ENCODE peak calls at places on chromosomes 2 and 18, in nine cellular contexts. One of them, this sample, is unnamed.

GRCh38 chr2:164782323-164782722 is 59.3 kb downstream of the COBLL1 start:
- DNase-seq in esophagus squamous epithelium: no peak
- DNase-seq in lung: no peak
- DNase-seq in sigmoid colon: no peak
- DNase-seq in A549: no peak
- DNase-seq in fibroblast of lung: peak; percentile 20
- DNase-seq in lower lobe of right lung: no peak
- DNase-seq in IMR-90: peak; percentile 8
- DNase-seq in body of pancreas: no peak
- DNase-seq in this sample: no peak

GRCh38 chr18:59748628-59749360 is 51.6 kb upstream of the CCBE1 start:
- DNase-seq in fibroblast of lung: peak; percentile 97
- DNase-seq in esophagus squamous epithelium: no peak
- DNase-seq in sigmoid colon: no peak
- DNase-seq in lower lobe of right lung: no peak
- DNase-seq in A549: no peak
- DNase-seq in lung: no peak
- DNase-seq in IMR-90: peak; percentile 93
- DNase-seq in body of pancreas: no peak
- DNase-seq in this sample: no peak

GRCh38 chr2:10188211-10188610 is 65.7 kb downstream of the RRM2 start:
- DNase-seq in lung: no peak
- DNase-seq in body of pancreas: peak; percentile 28
- DNase-seq in fibroblast of lung: peak; percentile 39
- DNase-seq in IMR-90: peak; percentile 44
- DNase-seq in sigmoid colon: no peak
- DNase-seq in A549: peak; percentile 41
- DNase-seq in esophagus squamous epithelium: no peak
- DNase-seq in lower lobe of right lung: no peak
- DNase-seq in this sample: no peak

GRCh38 chr2:192194866-192195547 is at the start of gene TMEFF2:
- DNase-seq in A549: peak; percentile 95
- DNase-seq in fibroblast of lung: peak; percentile 84
- DNase-seq in esophagus squamous epithelium: no peak
- DNase-seq in body of pancreas: peak; percentile 39
- DNase-seq in lung: peak; percentile 45
- DNase-seq in IMR-90: peak; percentile 83
- DNase-seq in lower lobe of right lung: peak; percentile 58
- DNase-seq in sigmoid colon: peak; percentile 74
- DNase-seq in this sample: peak; percentile 37

GRCh38 chr2:237737196-237737865 is 61.2 kb upstream of the RBM44 start:
- DNase-seq in lower lobe of right lung: no peak
- DNase-seq in fibroblast of lung: no peak
- DNase-seq in lung: no peak
- DNase-seq in body of pancreas: no peak
- DNase-seq in sigmoid colon: no peak
- DNase-seq in IMR-90: no peak
- DNase-seq in A549: no peak
- DNase-seq in esophagus squamous epithelium: no peak
- DNase-seq in this sample: no peak

GRCh38 chr2:21910832-21911507 is 787.2 kb downstream of the TDRD15 start:
- DNase-seq in lung: no peak
- DNase-seq in esophagus squamous epithelium: no peak
- DNase-seq in lower lobe of right lung: no peak
- DNase-seq in body of pancreas: no peak
- DNase-seq in sigmoid colon: no peak
- DNase-seq in fibroblast of lung: no peak
- DNase-seq in A549: no peak
- DNase-seq in IMR-90: no peak
- DNase-seq in this sample: no peak

GRCh38 chr2:26874514-26874913 is 26.6 kb downstream of the DPYSL5 start:
- DNase-seq in body of pancreas: no peak
- DNase-seq in A549: no peak
- DNase-seq in sigmoid colon: no peak
- DNase-seq in lower lobe of right lung: no peak
- DNase-seq in esophagus squamous epithelium: no peak
- DNase-seq in lung: no peak
- DNase-seq in IMR-90: no peak
- DNase-seq in fibroblast of lung: no peak
- DNase-seq in this sample: no peak

GRCh38 chr18:52588916-52589315 is 248.9 kb downstream of the DCC start:
- DNase-seq in body of pancreas: no peak
- DNase-seq in esophagus squamous epithelium: no peak
- DNase-seq in fibroblast of lung: peak; percentile 56
- DNase-seq in IMR-90: peak; percentile 30
- DNase-seq in lower lobe of right lung: no peak
- DNase-seq in lung: no peak
- DNase-seq in sigmoid colon: no peak
- DNase-seq in A549: no peak
- DNase-seq in this sample: no peak

GRCh38 chr2:53202063-53202462 is 565.5 kb upstream of the CHAC2 start:
- DNase-seq in body of pancreas: peak; percentile 82
- DNase-seq in sigmoid colon: no peak
- DNase-seq in lung: peak; percentile 58
- DNase-seq in lower lobe of right lung: no peak
- DNase-seq in A549: no peak
- DNase-seq in IMR-90: peak; percentile 84
- DNase-seq in fibroblast of lung: peak; percentile 93
- DNase-seq in esophagus squamous epithelium: no peak
- DNase-seq in this sample: no peak

GRCh38 chr18:48762836-48763713 is 187.7 kb downstream of the SMAD7 start:
- DNase-seq in esophagus squamous epithelium: no peak
- DNase-seq in A549: no peak
- DNase-seq in lower lobe of right lung: no peak
- DNase-seq in fibroblast of lung: no peak
- DNase-seq in body of pancreas: no peak
- DNase-seq in sigmoid colon: no peak
- DNase-seq in lung: no peak
- DNase-seq in IMR-90: no peak
- DNase-seq in this sample: no peak

DNA sequence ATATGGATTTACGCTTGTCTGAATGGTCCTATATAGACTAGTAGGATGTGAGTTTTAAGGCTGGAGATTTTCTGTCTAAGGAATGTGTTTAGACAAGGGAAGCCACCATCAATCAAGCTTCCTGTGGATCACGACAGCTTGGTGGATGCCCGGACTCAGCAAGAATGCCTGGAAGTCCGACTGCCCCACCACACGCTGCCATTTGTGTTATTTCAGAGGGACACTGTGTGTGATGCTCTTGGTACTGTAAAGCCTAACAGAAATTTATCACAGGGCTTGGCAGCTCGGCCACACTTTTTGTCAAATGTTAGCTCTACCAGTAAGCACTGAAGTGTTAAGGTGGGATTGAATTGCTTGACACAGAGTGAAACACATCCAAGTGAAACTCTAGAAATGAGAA is 127.1 kb upstream of the CDH7 start:
- DNase-seq in esophagus squamous epithelium: no peak
- DNase-seq in fibroblast of lung: no peak
- DNase-seq in lung: no peak
- DNase-seq in sigmoid colon: no peak
- DNase-seq in lower lobe of right lung: no peak
- DNase-seq in A549: no peak
- DNase-seq in IMR-90: no peak
- DNase-seq in body of pancreas: no peak
- DNase-seq in this sample: no peak
- H3K9me3 ChIP-seq in esophagus squamous epithelium: no peaks in the 10 kb centered on the region
- H3K9me3 ChIP-seq in fibroblast of lung: no peaks in the 10 kb centered on the region
- H3K9me3 ChIP-seq in lung: no peaks in the 10 kb centered on the region
- H3K9me3 ChIP-seq in sigmoid colon: no peaks in the 10 kb centered on the region
- H3K9me3 ChIP-seq in lower lobe of right lung: no peaks in the 10 kb centered on the region
- H3K9me3 ChIP-seq in A549: no peaks in the 10 kb centered on the region
- H3K9me3 ChIP-seq in IMR-90: peaks cover 7% of the 10 kb centered on the region
- H3K9me3 ChIP-seq in body of pancreas: no peaks in the 10 kb centered on the region
- H3K9me3 ChIP-seq in this sample: no peaks in the 10 kb centered on the region

GRCh38 chr2:109030870-109031480 is 42.0 kb upstream of the EDAR start:
- DNase-seq in esophagus squamous epithelium: no peak
- DNase-seq in A549: no peak
- DNase-seq in fibroblast of lung: no peak
- DNase-seq in sigmoid colon: no peak
- DNase-seq in lung: no peak
- DNase-seq in IMR-90: no peak
- DNase-seq in body of pancreas: no peak
- DNase-seq in lower lobe of right lung: no peak
- DNase-seq in this sample: no peak
- TF ChIP-seq CTCF in esophagus squamous epithelium: no peak
- TF ChIP-seq CTCF in A549: no peak
- TF ChIP-seq CTCF in fibroblast of lung: no peak
- TF ChIP-seq CTCF in sigmoid colon: no peak
- TF ChIP-seq CTCF in lung: no peak
- TF ChIP-seq CTCF in IMR-90: no peak
- TF ChIP-seq CTCF in body of pancreas: no peak
- TF ChIP-seq CTCF in lower lobe of right lung: no peak
- TF ChIP-seq CTCF in this sample: no peak

GRCh38 chr2:171160630-171161424 is at the start of gene TLK1:
- DNase-seq in sigmoid colon: peak; percentile 91
- DNase-seq in esophagus squamous epithelium: peak; percentile 7
- DNase-seq in A549: peak; percentile 77
- DNase-seq in lung: peak; percentile 77
- DNase-seq in fibroblast of lung: peak; percentile 71
- DNase-seq in body of pancreas: peak; percentile 83
- DNase-seq in lower lobe of right lung: peak; percentile 89
- DNase-seq in IMR-90: peak; percentile 69
- DNase-seq in this sample: peak; percentile 81

GRCh38 chr2:171160119-171160629 is 519 bp downstream of the TLK1 start:
- DNase-seq in A549: peak; percentile 30
- DNase-seq in IMR-90: peak; percentile 62
- DNase-seq in fibroblast of lung: peak; percentile 63
- DNase-seq in sigmoid colon: peak; percentile 82
- DNase-seq in esophagus squamous epithelium: no peak
- DNase-seq in body of pancreas: peak; percentile 70
- DNase-seq in lower lobe of right lung: peak; percentile 81
- DNase-seq in lung: peak; percentile 71
- DNase-seq in this sample: peak; percentile 52

GRCh38 chr2:171158036-171158789 is 2.5 kb downstream of the TLK1 start:
- DNase-seq in IMR-90: no peak
- DNase-seq in body of pancreas: no peak
- DNase-seq in fibroblast of lung: no peak
- DNase-seq in sigmoid colon: no peak
- DNase-seq in lung: no peak
- DNase-seq in A549: no peak
- DNase-seq in esophagus squamous epithelium: no peak
- DNase-seq in lower lobe of right lung: no peak
- DNase-seq in this sample: no peak

GRCh38 chr2:171159326-171160118 is 1.2 kb downstream of the TLK1 start:
- DNase-seq in A549: peak; percentile 31
- DNase-seq in lung: peak; percentile 42
- DNase-seq in IMR-90: peak; percentile 80
- DNase-seq in esophagus squamous epithelium: no peak
- DNase-seq in body of pancreas: peak; percentile 59
- DNase-seq in fibroblast of lung: peak; percentile 71
- DNase-seq in sigmoid colon: peak; percentile 76
- DNase-seq in lower lobe of right lung: peak; percentile 51
- DNase-seq in this sample: peak; percentile 49

GRCh38 chr2:171158790-171159325 is 1.8 kb downstream of the TLK1 start:
- DNase-seq in body of pancreas: no peak
- DNase-seq in esophagus squamous epithelium: no peak
- DNase-seq in sigmoid colon: no peak
- DNase-seq in lung: no peak
- DNase-seq in A549: peak; percentile 23
- DNase-seq in lower lobe of right lung: no peak
- DNase-seq in fibroblast of lung: no peak
- DNase-seq in IMR-90: no peak
- DNase-seq in this sample: no peak
- H3K27ac ChIP-seq in body of pancreas: peak overlapping the region; percentile 97
- H3K27ac ChIP-seq in esophagus squamous epithelium: peak overlapping the region; percentile 93
- H3K27ac ChIP-seq in sigmoid colon: peak overlapping the region; percentile 97
- H3K27ac ChIP-seq in lung: no peak overlapping the region
- H3K27ac ChIP-seq in A549: peak overlapping the region; percentile 98
- H3K27ac ChIP-seq in lower lobe of right lung: no peak overlapping the region
- H3K27ac ChIP-seq in fibroblast of lung: peak overlapping the region; percentile 19
- H3K27ac ChIP-seq in IMR-90: no peak overlapping the region
- H3K27ac ChIP-seq in this sample: peak overlapping the region; percentile 95

GRCh38 chr2:125901278-125901677 is 754.7 kb upstream of the GYPC start:
- DNase-seq in body of pancreas: no peak
- DNase-seq in IMR-90: no peak
- DNase-seq in fibroblast of lung: no peak
- DNase-seq in lower lobe of right lung: no peak
- DNase-seq in esophagus squamous epithelium: no peak
- DNase-seq in sigmoid colon: no peak
- DNase-seq in A549: no peak
- DNase-seq in lung: no peak
- DNase-seq in this sample: no peak
- H3K9me3 ChIP-seq in body of pancreas: no peaks in the 10 kb centered on the region
- H3K9me3 ChIP-seq in IMR-90: peaks cover 7% of the 10 kb centered on the region
- H3K9me3 ChIP-seq in fibroblast of lung: no peaks in the 10 kb centered on the region
- H3K9me3 ChIP-seq in lower lobe of right lung: peaks cover 13% of the 10 kb centered on the region
- H3K9me3 ChIP-seq in esophagus squamous epithelium: no peaks in the 10 kb centered on the region
- H3K9me3 ChIP-seq in sigmoid colon: peaks cover 5% of the 10 kb centered on the region
- H3K9me3 ChIP-seq in A549: peaks cover 6% of the 10 kb centered on the region
- H3K9me3 ChIP-seq in lung: peaks cover 3% of the 10 kb centered on the region
- H3K9me3 ChIP-seq in this sample: peaks cover 8% of the 10 kb centered on the region

GRCh38 chr2:169479257-169480078 is at the start of gene BBS5:
- DNase-seq in lung: peak; percentile 83
- DNase-seq in sigmoid colon: peak; percentile 91
- DNase-seq in IMR-90: peak; percentile 87
- DNase-seq in fibroblast of lung: peak; percentile 88
- DNase-seq in body of pancreas: peak; percentile 88
- DNase-seq in A549: peak; percentile 71
- DNase-seq in esophagus squamous epithelium: peak; percentile 11
- DNase-seq in lower lobe of right lung: peak; percentile 90
- DNase-seq in this sample: peak; percentile 72
- TF ChIP-seq CTCF in lung: peak; percentile 26
- TF ChIP-seq CTCF in sigmoid colon: peak; percentile 34
- TF ChIP-seq CTCF in IMR-90: peak; percentile 54
- TF ChIP-seq CTCF in fibroblast of lung: peak; percentile 55
- TF ChIP-seq CTCF in body of pancreas: peak; percentile 47
- TF ChIP-seq CTCF in A549: peak; percentile 64
- TF ChIP-seq CTCF in esophagus squamous epithelium: peak; percentile 12
- TF ChIP-seq CTCF in lower lobe of right lung: peak; percentile 47
- TF ChIP-seq CTCF in this sample: peak; percentile 41

DNA sequence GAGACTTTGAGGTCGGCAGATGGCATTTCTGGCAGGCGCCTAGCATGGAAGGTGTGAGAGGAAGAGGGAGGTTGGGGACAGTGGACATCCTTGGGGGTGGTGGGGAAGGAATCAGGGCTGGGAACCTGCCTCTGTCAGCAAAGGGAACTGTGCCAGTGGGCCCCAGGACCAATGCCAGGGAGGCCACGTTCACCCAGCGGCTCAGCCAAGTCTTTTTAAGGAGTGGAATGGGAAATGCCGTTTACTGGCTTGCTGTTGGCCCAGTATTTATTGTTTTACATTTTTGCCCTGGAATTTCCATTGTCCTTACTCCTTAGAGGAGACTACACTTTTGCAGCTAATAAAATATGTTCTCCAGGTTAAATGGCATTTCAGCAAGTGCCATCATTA is 135.2 kb downstream of the MCFD2 start:
- DNase-seq in IMR-90: no peak
- DNase-seq in lower lobe of right lung: no peak
- DNase-seq in sigmoid colon: peak; percentile 88
- DNase-seq in lung: no peak
- DNase-seq in body of pancreas: no peak
- DNase-seq in fibroblast of lung: no peak
- DNase-seq in esophagus squamous epithelium: no peak
- DNase-seq in A549: no peak
- DNase-seq in this sample: no peak
- H3K27ac ChIP-seq in IMR-90: peak overlapping the region; percentile 46
- H3K27ac ChIP-seq in lower lobe of right lung: no peak overlapping the region
- H3K27ac ChIP-seq in sigmoid colon: peak overlapping the region; percentile 80
- H3K27ac ChIP-seq in lung: peak overlapping the region; percentile 62
- H3K27ac ChIP-seq in body of pancreas: no peak overlapping the region
- H3K27ac ChIP-seq in fibroblast of lung: no peak overlapping the region
- H3K27ac ChIP-seq in esophagus squamous epithelium: peak overlapping the region; percentile 12
- H3K27ac ChIP-seq in A549: peak overlapping the region; percentile 81
- H3K27ac ChIP-seq in this sample: no peak overlapping the region